ENCODE peak calls at places on chromosomes 12 and 14, in seven cellular contexts. A is NT2/D1, J is kidney, M is SK-N-MC, N is HCT116, E is GM23248, Z is fibroblast of lung. X is an unnamed sample.

GRCh38 chr12:27571463-27571862 is 47.5 kb downstream of the PPFIBP1 start:
- DNase-seq in A (no peak), J (no peak), M (no peak), N (no peak), E (peak; percentile 94), Z (peak; percentile 91), X (peak; percentile 71)

GRCh38 chr12:77742631-77743030 is 88.1 kb upstream of the NAV3 start:
- DNase-seq in A (no peak), J (no peak), M (no peak), N (no peak), E (no peak), Z (no peak), X (no peak)

GRCh38 chr12:51225800-51226199 is 7.9 kb upstream of the POU6F1 start:
- DNase-seq in A (no peak), J (no peak), M (peak; percentile 76), N (no peak), E (no peak), Z (no peak), X (no peak)

GRCh38 chr14:20429801-20430669 is 5.9 kb downstream of the KLHL33 start:
- DNase-seq in A (no peak), J (peak; percentile 79), M (no peak), N (no peak), E (no peak), Z (no peak), X (no peak)

GRCh38 chr12:14554281-14555008 is 13.2 kb downstream of the PLBD1 start:
- DNase-seq in A (no peak), J (peak; percentile 94), M (no peak), N (peak; percentile 13), E (peak; percentile 10), Z (peak; percentile 14), X (no peak)

GRCh38 chr12:41983394-41983793 is 161.3 kb downstream of the GXYLT1 start:
- DNase-seq in A (no peak), J (no peak), M (no peak), N (no peak), E (no peak), Z (no peak), X (peak; percentile 15)

GRCh38 chr14:31968912-31969311 is 108.2 kb upstream of the ARHGAP5 start:
- DNase-seq in A (no peak), J (no peak), M (no peak), N (no peak), E (peak; percentile 12), Z (no peak), X (peak; percentile 11)

GRCh38 chr14:38208825-38209562 is 1.3 kb downstream of the SSTR1 start:
- DNase-seq in A (no peak), J (peak; percentile 67), M (no peak), N (no peak), E (peak; percentile 90), Z (peak; percentile 69), X (peak; percentile 60)

GRCh38 chr14:88895116-88895515 is 70.7 kb downstream of the TTC8 start:
- DNase-seq in A (no peak), J (no peak), M (no peak), N (no peak), E (peak; percentile 68), Z (peak; percentile 63), X (peak; percentile 75)

GRCh38 chr12:109963743-109964429 is 32.3 kb downstream of the GIT2 start:
- DNase-seq in A (no peak), J (no peak), M (no peak), N (no peak), E (peak; percentile 91), Z (peak; percentile 60), X (peak; percentile 53)

GRCh38 chr12:95445884-95446482 is 28.0 kb upstream of the METAP2 start:
- DNase-seq in A (no peak), J (no peak), M (no peak), N (no peak), E (no peak), Z (no peak), X (no peak)

GRCh38 chr14:88551936-88552565 is 2.8 kb downstream of the PTPN21 start:
- DNase-seq in A (no peak), J (no peak), M (no peak), N (no peak), E (peak; percentile 60), Z (peak; percentile 20), X (peak; percentile 58)

GRCh38 chr12:96487634-96488033 is 1.7 kb upstream of the CFAP54 start:
- DNase-seq in A (no peak), J (no peak), M (no peak), N (no peak), E (no peak), Z (no peak), X (no peak)

GRCh38 chr12:19759229-19759628 is 319.9 kb downstream of the AEBP2 start:
- DNase-seq in A (no peak), J (no peak), M (peak; percentile 45), N (no peak), E (peak; percentile 87), Z (peak; percentile 49), X (peak; percentile 69)

GRCh38 chr12:125256537-125256936 is 191.3 kb downstream of the AACS start:
- DNase-seq in A (no peak), J (no peak), M (no peak), N (no peak), E (no peak), Z (no peak), X (no peak)

GRCh38 chr12:60684988-60685655 is 1089.3 kb downstream of the SLC16A7 start:
- DNase-seq in A (peak; percentile 8), J (no peak), M (no peak), N (no peak), E (peak; percentile 36), Z (no peak), X (peak; percentile 4)

GRCh38 chr12:31853977-31854376 is 105.2 kb upstream of the RESF1 start:
- DNase-seq in A (no peak), J (no peak), M (no peak), N (no peak), E (no peak), Z (no peak), X (no peak)
- H3K9me3 ChIP-seq in A (peaks cover 32% of the 10 kb centered on the region), J (peaks cover 3% of the 10 kb centered on the region), M (no peaks in the 10 kb centered on the region), N (peaks cover 7% of the 10 kb centered on the region), E (peaks cover 3% of the 10 kb centered on the region), Z (no peaks in the 10 kb centered on the region), X (peaks cover 31% of the 10 kb centered on the region)

DNA sequence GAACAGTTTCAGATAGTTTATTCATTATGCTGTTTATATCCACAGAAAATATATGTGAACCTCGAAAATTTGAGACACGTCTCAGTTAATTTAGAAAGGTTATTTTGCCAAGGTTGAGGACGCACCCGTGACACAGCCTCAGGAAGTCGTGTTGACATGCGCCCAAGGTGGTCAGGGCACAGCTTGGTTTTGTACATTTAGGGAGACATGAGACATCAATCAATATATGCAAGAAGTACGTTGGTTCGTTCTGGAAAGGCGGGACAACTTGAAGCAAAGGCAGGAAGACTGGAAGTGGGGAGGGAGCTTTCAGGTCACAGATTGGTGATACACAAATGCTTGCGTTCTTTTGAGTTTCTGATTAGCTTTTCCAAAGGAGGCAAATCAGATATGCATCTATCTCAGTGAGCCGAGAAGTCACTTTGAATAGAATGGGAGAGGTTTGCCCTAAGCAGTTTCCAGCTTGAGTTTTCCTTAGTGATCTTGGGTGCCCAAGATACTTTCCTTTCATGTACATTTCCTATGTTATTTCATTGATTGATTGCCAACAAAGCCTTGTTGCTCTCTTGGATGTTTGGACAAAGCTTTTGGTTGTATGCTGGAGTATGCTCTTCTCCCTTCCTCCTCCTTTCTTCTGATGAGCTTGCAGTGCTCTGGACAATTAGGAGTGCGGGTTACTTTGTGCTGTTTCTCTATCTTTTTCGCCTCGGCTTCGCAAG is 3.2 kb downstream of the SNAPC1 start:
- DNase-seq in A (no peak), J (no peak), M (no peak), N (no peak), E (peak; percentile 4), Z (no peak), X (no peak)
- H3K9ac ChIP-seq in A (no peak overlapping the region), J (no peak overlapping the region), M (peak overlapping the region; percentile 87), N (no peak overlapping the region), E (peak overlapping the region; percentile 90), Z (no peak overlapping the region), X (no peak overlapping the region)

GRCh38 chr14:72756967-72757366 is 136.9 kb downstream of the DPF3 start:
- DNase-seq in A (no peak), J (no peak), M (no peak), N (no peak), E (no peak), Z (no peak), X (no peak)

GRCh38 chr14:72758420-72758819 is 135.5 kb downstream of the DPF3 start:
- DNase-seq in A (peak; percentile 2), J (no peak), M (no peak), N (no peak), E (no peak), Z (no peak), X (no peak)

GRCh38 chr14:72758993-72759392 is 134.9 kb downstream of the DPF3 start:
- DNase-seq in A (no peak), J (no peak), M (no peak), N (no peak), E (no peak), Z (no peak), X (no peak)

GRCh38 chr14:72755766-72756165 is 138.1 kb downstream of the DPF3 start:
- DNase-seq in A (no peak), J (no peak), M (no peak), N (no peak), E (no peak), Z (no peak), X (no peak)

GRCh38 chr14:72759670-72760069 is 134.2 kb downstream of the DPF3 start:
- DNase-seq in A (no peak), J (no peak), M (no peak), N (no peak), E (no peak), Z (no peak), X (no peak)
- H3K9me3 ChIP-seq in A (peaks cover 26% of the 10 kb centered on the region), J (peaks cover 7% of the 10 kb centered on the region), M (peaks cover 10% of the 10 kb centered on the region), N (no peaks in the 10 kb centered on the region), E (peaks cover 8% of the 10 kb centered on the region), Z (peaks cover 1% of the 10 kb centered on the region), X (peaks cover 34% of the 10 kb centered on the region)

GRCh38 chr12:62737201-62737600 is 197.7 kb downstream of the PPM1H start:
- DNase-seq in A (no peak), J (no peak), M (no peak), N (no peak), E (no peak), Z (no peak), X (no peak)

GRCh38 chr12:62736596-62736995 is 198.4 kb downstream of the PPM1H start:
- DNase-seq in A (no peak), J (no peak), M (no peak), N (no peak), E (no peak), Z (no peak), X (no peak)

GRCh38 chr12:62731378-62731710 is 203.6 kb downstream of the PPM1H start:
- DNase-seq in A (no peak), J (no peak), M (no peak), N (no peak), E (peak; percentile 64), Z (no peak), X (peak; percentile 53)

GRCh38 chr12:62730649-62731377 is 204.1 kb downstream of the PPM1H start:
- DNase-seq in A (no peak), J (no peak), M (no peak), N (no peak), E (peak; percentile 89), Z (peak; percentile 65), X (peak; percentile 91)

DNA sequence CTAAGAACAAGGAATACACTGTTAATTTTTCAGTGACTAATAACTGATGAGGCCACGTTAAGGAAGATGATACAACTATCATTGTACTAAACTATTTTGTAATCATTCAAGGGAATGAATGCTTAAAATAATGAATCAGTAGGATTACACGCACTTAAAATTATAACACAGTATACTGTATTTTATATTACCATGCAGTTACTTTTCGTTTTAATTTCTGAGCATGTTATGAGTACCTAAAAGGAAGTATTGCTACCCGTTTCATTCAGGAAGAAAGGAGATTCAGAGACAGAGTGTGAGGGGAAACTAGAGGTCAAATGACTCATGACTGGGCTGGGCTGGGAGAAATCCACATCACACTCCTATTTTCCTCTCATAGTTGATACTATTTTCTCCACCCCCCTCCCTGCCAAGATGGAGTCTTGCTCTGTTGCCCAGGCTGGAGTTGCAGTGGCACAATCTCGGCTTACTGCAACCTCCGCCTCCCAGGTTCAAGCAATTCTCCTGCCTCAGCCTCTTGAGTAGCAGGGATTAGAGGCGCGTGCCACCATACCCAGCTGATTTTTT is 202.0 kb downstream of the PPM1H start:
- DNase-seq in A (no peak), J (no peak), M (no peak), N (peak; percentile 65), E (peak; percentile 87), Z (peak; percentile 71), X (peak; percentile 58)
- H3K9ac ChIP-seq in A (no peak overlapping the region), J (no peak overlapping the region), M (no peak overlapping the region), N (peak overlapping the region; percentile 56), E (peak overlapping the region; percentile 79), Z (no peak overlapping the region), X (peak overlapping the region; percentile 65)

X was measured in adipocyte.